ENCODE peak calls at places on chromosome 18, in five cellular contexts. C, X, D, E and V are unnamed samples.

GRCh38 chr18:48455555-48456478 is 46.6 kb upstream of the ZBTB7C start:
- DNase-seq in C (no peak), X (peak), D (peak), E (no peak), V (peak)

GRCh38 chr18:59950215-59950944 is 50.6 kb downstream of the PMAIP1 start:
- DNase-seq in C (no peak), X (peak), D (no peak), E (peak), V (peak)

GRCh38 chr18:28903366-28903765 is 726.4 kb upstream of the CDH2 start:
- DNase-seq in C (no peak), X (peak), D (no peak), E (no peak), V (peak)

GRCh38 chr18:56676639-56677038 is 25.5 kb downstream of the WDR7 start:
- DNase-seq in C (no peak), X (no peak), D (no peak), E (no peak), V (no peak)

GRCh38 chr18:2900742-2901404 is 54.1 kb downstream of the EMILIN2 start:
- DNase-seq in C (no peak), X (no peak), D (no peak), E (no peak), V (no peak)

GRCh38 chr18:22141211-22141610 is 28.2 kb upstream of the GATA6 start:
- DNase-seq in C (no peak), X (peak), D (no peak), E (no peak), V (no peak)

GRCh38 chr18:58045265-58046086 is 1.4 kb downstream of the NEDD4L start:
- DNase-seq in C (peak), X (no peak), D (peak), E (peak), V (no peak)

GRCh38 chr18:26416652-26417150 is 131.7 kb downstream of the KCTD1 start:
- DNase-seq in C (no peak), X (no peak), D (no peak), E (no peak), V (no peak)

GRCh38 chr18:8799593-8799992 is 94.2 kb downstream of the MTCL1 start:
- DNase-seq in C (no peak), X (peak), D (no peak), E (no peak), V (peak)

GRCh38 chr18:22831441-22831904 is 101.7 kb upstream of the RBBP8 start:
- DNase-seq in C (no peak), X (peak), D (no peak), E (no peak), V (peak)

GRCh38 chr18:68417826-68418225 is 297.1 kb downstream of the TMX3 start:
- DNase-seq in C (no peak), X (peak), D (no peak), E (no peak), V (peak)

GRCh38 chr18:8601277-8602032 is 7.8 kb upstream of the RAB12 start:
- DNase-seq in C (no peak), X (no peak), D (no peak), E (no peak), V (no peak)

GRCh38 chr18:13290856-13291271 is 72.3 kb downstream of the LDLRAD4 start:
- DNase-seq in C (no peak), X (no peak), D (no peak), E (no peak), V (no peak)

GRCh38 chr18:48003426-48004349 is 73.2 kb upstream of the SMAD2 start:
- DNase-seq in C (no peak), X (peak), D (no peak), E (peak), V (peak)

GRCh38 chr18:44793685-44794084 is 113.0 kb downstream of the SETBP1 start:
- DNase-seq in C (no peak), X (no peak), D (no peak), E (no peak), V (no peak)

GRCh38 chr18:267688-268552 is at the start of gene THOC1:
- DNase-seq in C (peak), X (peak), D (peak), E (peak), V (peak)

GRCh38 chr18:70442933-70443332 is 154.1 kb downstream of the SOCS6 start:
- DNase-seq in C (no peak), X (no peak), D (no peak), E (no peak), V (no peak)
- H3K4me3 ChIP-seq in C (no peak), X (no peak), D (no peak), E (no peak), V (no peak)

DNA sequence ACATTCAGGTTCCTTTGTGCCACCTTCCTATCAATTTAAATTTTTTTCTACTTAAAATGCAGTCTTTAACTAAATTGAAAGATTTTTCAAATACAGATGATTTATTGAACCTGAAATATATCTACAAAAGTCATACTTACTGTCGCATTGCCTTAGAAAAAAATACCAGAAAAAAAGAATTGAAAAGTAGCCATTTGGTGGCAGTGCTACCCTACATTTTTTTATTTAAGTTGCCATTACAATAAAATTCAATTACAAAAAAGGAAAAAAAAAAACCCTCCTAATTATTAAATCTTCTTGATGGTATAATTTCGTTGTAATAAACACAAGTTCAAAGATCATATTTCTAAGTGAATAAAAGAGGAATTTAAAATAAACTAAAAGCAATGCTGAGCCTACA is 43.4 kb downstream of the DSC3 start:
- DNase-seq in C (no peak), X (no peak), D (no peak), E (no peak), V (no peak)
- TF ChIP-seq CTCF in C (no peak), X (no peak), D (no peak), E (no peak), V (no peak)

DNA sequence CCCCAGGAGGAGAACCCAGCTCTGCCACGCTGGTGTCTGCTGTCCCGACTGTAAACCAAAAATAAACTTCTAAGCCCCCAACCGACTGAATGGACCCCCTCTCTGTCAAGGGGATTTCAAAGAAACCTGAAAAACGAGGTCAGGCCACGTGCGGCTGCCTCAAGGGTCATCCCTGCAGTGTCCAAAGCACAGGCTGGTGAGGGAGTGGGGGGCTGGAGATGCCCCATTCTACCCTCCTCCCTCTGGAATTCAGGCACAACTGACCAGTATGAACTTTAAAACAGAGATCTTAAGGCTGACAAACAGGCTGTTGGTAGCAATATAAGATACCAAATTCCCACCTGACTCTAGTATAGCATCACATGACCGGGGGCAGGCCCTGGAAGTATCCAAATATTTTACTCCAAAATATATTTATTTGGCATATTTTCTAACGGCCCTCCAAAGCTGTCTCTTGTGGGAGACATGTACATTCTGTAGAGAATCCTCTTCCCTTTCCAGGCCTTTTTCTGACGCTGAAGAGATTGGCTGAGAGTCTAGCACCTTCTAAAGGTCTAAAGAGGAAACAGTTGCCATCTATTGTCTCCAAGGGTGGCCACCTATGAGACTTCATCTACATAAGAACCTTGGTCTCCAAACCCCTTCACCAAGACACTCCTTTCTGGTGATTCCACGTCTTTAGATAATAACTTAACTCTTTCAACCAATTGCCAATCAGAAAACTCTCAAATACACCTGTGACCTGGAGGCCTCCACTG is 40.4 kb upstream of the CTDP1 start:
- DNase-seq in C (no peak), X (no peak), D (no peak), E (no peak), V (no peak)
- H3K4me3 ChIP-seq in C (no peak), X (no peak), D (no peak), E (no peak), V (no peak)

GRCh38 chr18:6785411-6785810 is 55.9 kb downstream of the ARHGAP28 start:
- DNase-seq in C (no peak), X (no peak), D (no peak), E (no peak), V (no peak)
- TF ChIP-seq CTCF in C (no peak), X (no peak), D (no peak), E (no peak), V (no peak)

DNA sequence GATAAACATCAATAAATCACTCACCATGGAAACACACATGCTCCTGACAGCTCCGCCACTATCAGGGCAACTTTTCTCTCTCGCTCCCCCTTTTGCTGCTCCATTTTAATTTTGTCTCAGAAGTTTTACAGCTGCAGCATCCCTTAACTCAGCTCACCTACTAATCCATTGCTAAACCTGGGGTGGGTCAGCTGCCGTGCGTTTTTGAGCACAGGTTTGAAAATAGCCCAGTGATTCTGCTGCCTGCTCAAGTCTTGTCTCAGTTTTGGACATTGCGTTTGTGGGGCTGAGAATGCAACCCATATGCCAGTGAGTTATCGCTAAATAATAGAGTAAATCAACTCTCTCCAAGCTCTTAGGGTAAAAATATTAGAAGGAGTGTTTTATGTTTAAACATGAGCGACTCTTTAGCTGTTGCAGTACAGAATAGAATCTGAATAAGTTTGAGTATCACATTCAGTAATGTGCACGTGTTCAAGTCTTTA is 2.1 kb downstream of the TSHZ1 start:
- DNase-seq in C (no peak), X (no peak), D (no peak), E (no peak), V (no peak)
- H3K4me3 ChIP-seq in C (peak), X (peak), D (peak), E (no peak), V (peak)

DNA sequence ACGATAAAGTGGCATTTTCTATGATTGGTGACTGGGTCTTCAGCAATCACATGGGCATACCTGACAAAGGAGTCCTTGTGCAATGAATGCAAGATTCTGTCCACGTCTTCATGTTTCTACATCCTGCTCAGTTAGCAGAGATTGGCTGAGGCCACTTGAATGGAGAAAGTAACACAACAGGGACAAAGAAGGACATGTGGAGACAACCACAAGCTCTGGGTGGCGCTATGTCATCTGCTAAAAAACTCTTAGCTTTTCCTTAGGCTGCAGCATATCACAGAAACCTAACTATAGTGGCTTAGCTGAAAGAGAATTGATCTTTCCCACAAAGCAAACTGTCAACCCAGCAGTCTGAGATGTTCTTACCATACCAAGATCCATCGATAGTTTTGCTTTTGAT is 1109.7 kb downstream of the SOCS6 start:
- DNase-seq in C (peak), X (no peak), D (no peak), E (no peak), V (no peak)
- TF ChIP-seq CTCF in C (peak), X (no peak), D (peak), E (no peak), V (no peak)